ENCODE peak calls at places on chromosome 9, in four cellular contexts. One of them, this sample, is unnamed.

GRCh38 chr9:1747568-1747967 is 267.6 kb upstream of the SMARCA2 start:
- DNase-seq in stromal cell of bone marrow: no peak
- DNase-seq in stimulated activated CD8-positive, alpha-beta memory T cell treated with anti-CD3 and anti-CD28 coated beads, Interleukin-2, amount 100 ng/mL, for 1 hour: no peak
- DNase-seq in neural progenitor cell: no peak
- DNase-seq in this sample: no peak

GRCh38 chr9:100601216-100601615 is 23.3 kb downstream of the CAVIN4 start:
- DNase-seq in stromal cell of bone marrow: peak
- DNase-seq in stimulated activated CD8-positive, alpha-beta memory T cell treated with anti-CD3 and anti-CD28 coated beads, Interleukin-2, amount 100 ng/mL, for 1 hour: no peak
- DNase-seq in neural progenitor cell: peak
- DNase-seq in this sample: no peak

GRCh38 chr9:10678790-10679189 is 66.0 kb upstream of the PTPRD start:
- DNase-seq in stromal cell of bone marrow: no peak
- DNase-seq in stimulated activated CD8-positive, alpha-beta memory T cell treated with anti-CD3 and anti-CD28 coated beads, Interleukin-2, amount 100 ng/mL, for 1 hour: no peak
- DNase-seq in neural progenitor cell: no peak
- DNase-seq in this sample: no peak

GRCh38 chr9:81374459-81374858 is 314.9 kb downstream of the TLE1 start:
- DNase-seq in stromal cell of bone marrow: no peak
- DNase-seq in stimulated activated CD8-positive, alpha-beta memory T cell treated with anti-CD3 and anti-CD28 coated beads, Interleukin-2, amount 100 ng/mL, for 1 hour: no peak
- DNase-seq in neural progenitor cell: no peak
- DNase-seq in this sample: no peak

GRCh38 chr9:125942111-125942510 is 194.9 kb downstream of the PBX3 start:
- DNase-seq in stromal cell of bone marrow: peak
- DNase-seq in stimulated activated CD8-positive, alpha-beta memory T cell treated with anti-CD3 and anti-CD28 coated beads, Interleukin-2, amount 100 ng/mL, for 1 hour: no peak
- DNase-seq in neural progenitor cell: no peak
- DNase-seq in this sample: no peak

GRCh38 chr9:115117999-115118470 is at the start of gene TNC:
- DNase-seq in stromal cell of bone marrow: peak
- DNase-seq in stimulated activated CD8-positive, alpha-beta memory T cell treated with anti-CD3 and anti-CD28 coated beads, Interleukin-2, amount 100 ng/mL, for 1 hour: no peak
- DNase-seq in neural progenitor cell: peak
- DNase-seq in this sample: no peak

GRCh38 chr9:83623634-83623991 is 670 bp downstream of the IDNK start:
- DNase-seq in stromal cell of bone marrow: no peak
- DNase-seq in stimulated activated CD8-positive, alpha-beta memory T cell treated with anti-CD3 and anti-CD28 coated beads, Interleukin-2, amount 100 ng/mL, for 1 hour: no peak
- DNase-seq in neural progenitor cell: no peak
- DNase-seq in this sample: no peak

GRCh38 chr9:92974696-92975451 is 27.6 kb downstream of the FGD3 start:
- DNase-seq in stromal cell of bone marrow: no peak
- DNase-seq in stimulated activated CD8-positive, alpha-beta memory T cell treated with anti-CD3 and anti-CD28 coated beads, Interleukin-2, amount 100 ng/mL, for 1 hour: no peak
- DNase-seq in neural progenitor cell: no peak
- DNase-seq in this sample: no peak

GRCh38 chr9:137479892-137480685 is 21.0 kb upstream of the NSMF start:
- DNase-seq in stromal cell of bone marrow: no peak
- DNase-seq in stimulated activated CD8-positive, alpha-beta memory T cell treated with anti-CD3 and anti-CD28 coated beads, Interleukin-2, amount 100 ng/mL, for 1 hour: no peak
- DNase-seq in neural progenitor cell: no peak
- DNase-seq in this sample: no peak

GRCh38 chr9:131650254-131650653 is 89.6 kb downstream of the RAPGEF1 start:
- DNase-seq in stromal cell of bone marrow: peak
- DNase-seq in stimulated activated CD8-positive, alpha-beta memory T cell treated with anti-CD3 and anti-CD28 coated beads, Interleukin-2, amount 100 ng/mL, for 1 hour: no peak
- DNase-seq in neural progenitor cell: no peak
- DNase-seq in this sample: no peak

GRCh38 chr9:108412755-108413154 is 443.0 kb downstream of the ACTL7B start:
- DNase-seq in stromal cell of bone marrow: no peak
- DNase-seq in stimulated activated CD8-positive, alpha-beta memory T cell treated with anti-CD3 and anti-CD28 coated beads, Interleukin-2, amount 100 ng/mL, for 1 hour: no peak
- DNase-seq in neural progenitor cell: peak
- DNase-seq in this sample: no peak

GRCh38 chr9:112002131-112002846 is 105.7 kb downstream of the UGCG start:
- DNase-seq in stromal cell of bone marrow: no peak
- DNase-seq in stimulated activated CD8-positive, alpha-beta memory T cell treated with anti-CD3 and anti-CD28 coated beads, Interleukin-2, amount 100 ng/mL, for 1 hour: no peak
- DNase-seq in neural progenitor cell: no peak
- DNase-seq in this sample: no peak